ENCODE peak calls at places on chromosomes 12 and 14, in eight cellular contexts. G is spleen, V is HepG2, R is foreskin fibroblast, Z is right atrium auricular region, W is fibroblast of lung, E is prostate gland, I is esophagus muscularis mucosa. Q is an unnamed sample.

GRCh38 chr12:132600048-132601032 is 10.0 kb downstream of the LRCOL1 start:
- DNase-seq in V (peak; percentile 54), Z (peak; percentile 73), I (no peak), W (peak; percentile 66), G (peak; percentile 86), R (peak; percentile 65), E (peak; percentile 62), Q (no peak)

GRCh38 chr12:3266638-3267037 is 189.5 kb downstream of the TSPAN9 start:
- DNase-seq in R (no peak), G (no peak), W (no peak), I (no peak), E (no peak), Z (no peak), V (no peak), Q (no peak)

GRCh38 chr12:42130670-42131402 is 13.8 kb downstream of the GXYLT1 start:
- DNase-seq in G (no peak), W (peak; percentile 84), I (no peak), R (peak; percentile 63), V (no peak), Z (peak; percentile 70), E (peak; percentile 17), Q (no peak)

GRCh38 chr12:6135071-6135470 is 10.6 kb upstream of the VWF start:
- DNase-seq in I (no peak), V (no peak), G (no peak), Z (no peak), W (peak; percentile 53), E (no peak), R (peak; percentile 20), Q (no peak)

GRCh38 chr14:89504602-89505320 is 87.7 kb upstream of the FOXN3 start:
- DNase-seq in W (peak; percentile 90), G (peak; percentile 69), R (peak; percentile 78), E (no peak), V (no peak), Z (no peak), I (no peak), Q (peak; percentile 33)

GRCh38 chr12:12156116-12156515 is 85.4 kb downstream of the BCL2L14 start:
- DNase-seq in E (no peak), R (no peak), V (no peak), Z (no peak), I (no peak), G (no peak), W (no peak), Q (no peak)

GRCh38 chr12:53097564-53098353 is at the start of gene IGFBP6:
- DNase-seq in W (peak; percentile 64), Z (no peak), E (no peak), G (peak; percentile 93), R (peak; percentile 61), V (no peak), I (no peak), Q (no peak)

GRCh38 chr14:75246546-75247285 is 31.9 kb upstream of the FOS start:
- DNase-seq in R (no peak), Z (no peak), E (no peak), I (no peak), G (no peak), V (no peak), W (no peak), Q (no peak)

GRCh38 chr12:131818821-131819585 is 9.2 kb upstream of the MMP17 start:
- DNase-seq in R (no peak), W (no peak), E (no peak), Z (no peak), V (peak; percentile 54), I (no peak), G (no peak), Q (no peak)

GRCh38 chr12:62629971-62630739 is 163.5 kb downstream of the MON2 start:
- DNase-seq in E (no peak), I (peak; percentile 79), G (no peak), V (no peak), W (no peak), Z (no peak), R (no peak), Q (no peak)

GRCh38 chr12:32435921-32436710 is 36.8 kb downstream of the FGD4 start:
- DNase-seq in V (no peak), Z (no peak), G (no peak), E (no peak), R (no peak), I (no peak), W (peak; percentile 51), Q (no peak)

GRCh38 chr14:65229431-65230286 is 127.3 kb upstream of the MAX start:
- DNase-seq in V (peak; percentile 72), R (no peak), I (no peak), Z (no peak), W (peak; percentile 64), G (peak; percentile 85), E (peak; percentile 17), Q (no peak)

GRCh38 chr14:70698288-70698687 is 56.6 kb downstream of the TTC9 start:
- DNase-seq in I (no peak), E (no peak), W (peak; percentile 62), R (peak; percentile 21), V (peak; percentile 29), G (peak; percentile 76), Z (peak; percentile 67), Q (no peak)

GRCh38 chr12:107759410-107759809 is 1.5 kb downstream of the PRDM4 start:
- DNase-seq in V (peak; percentile 23), E (peak; percentile 22), R (peak; percentile 82), I (no peak), W (peak; percentile 85), Z (no peak), G (no peak), Q (peak; percentile 79)

GRCh38 chr12:123655420-123655819 is 15.5 kb upstream of the TCTN2 start:
- DNase-seq in V (no peak), G (no peak), R (no peak), W (no peak), I (no peak), Z (no peak), E (no peak), Q (no peak)

GRCh38 chr12:50971946-50972345 is 19.6 kb downstream of the HIGD1C start:
- DNase-seq in W (no peak), E (no peak), I (no peak), G (no peak), V (no peak), Z (no peak), R (peak; percentile 68), Q (no peak)

GRCh38 chr12:40745386-40745785 is 53.1 kb downstream of the CNTN1 start:
- DNase-seq in R (no peak), V (no peak), G (no peak), E (no peak), Z (no peak), I (no peak), W (no peak), Q (no peak)

GRCh38 chr14:24113379-24113800 is 1.2 kb upstream of the DCAF11 start:
- DNase-seq in V (no peak), I (no peak), Z (no peak), G (no peak), R (no peak), E (no peak), W (no peak), Q (no peak)

GRCh38 chr12:58347188-58347587 is 405.8 kb downstream of the ATP23 start:
- DNase-seq in G (no peak), V (no peak), E (no peak), Z (no peak), I (no peak), W (no peak), R (no peak), Q (no peak)

GRCh38 chr14:64117671-64118402 is 176.3 kb downstream of the ESR2 start:
- DNase-seq in G (no peak), E (peak; percentile 38), Z (peak; percentile 73), R (no peak), I (no peak), V (no peak), W (peak; percentile 91), Q (peak; percentile 22)

GRCh38 chr12:131489718-131490117 is 221.2 kb upstream of the SFSWAP start:
- DNase-seq in R (no peak), I (no peak), G (no peak), E (no peak), Z (no peak), W (no peak), V (no peak), Q (no peak)

GRCh38 chr12:123390415-123391093 is 6.6 kb downstream of the KMT5A start:
- DNase-seq in V (no peak), R (no peak), I (no peak), G (no peak), W (no peak), Z (no peak), E (peak; percentile 41), Q (no peak)

DNA sequence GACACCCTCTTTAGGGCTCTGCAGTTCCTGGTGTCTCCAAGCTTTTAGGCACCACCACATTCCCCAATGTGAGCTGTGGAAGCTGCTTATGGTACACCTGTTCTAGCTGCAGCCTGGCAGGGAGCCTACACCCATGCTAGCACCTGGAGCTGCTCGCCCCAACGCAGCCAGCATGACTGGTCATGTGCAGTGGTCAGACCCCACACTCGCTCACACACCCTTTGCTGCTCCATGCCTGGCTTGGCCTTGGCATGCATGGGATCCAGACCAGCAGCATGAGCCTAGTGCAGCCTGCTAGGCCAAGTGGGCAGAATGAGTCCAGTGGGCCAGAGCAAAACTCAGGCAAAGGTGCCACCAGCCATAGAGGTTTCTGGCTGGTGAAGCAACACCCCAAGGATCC is 86.4 kb upstream of the OSBPL8 start:
- DNase-seq in W (no peak), R (no peak), I (no peak), G (no peak), E (no peak), V (no peak), Z (no peak), Q (no peak)
- H3K4me3 ChIP-seq in W (no peak overlapping the region), R (no peak overlapping the region), I (no peak overlapping the region), G (no peak overlapping the region), E (no peak overlapping the region), V (no peak overlapping the region), Z (no peak overlapping the region), Q (no peak overlapping the region)

DNA sequence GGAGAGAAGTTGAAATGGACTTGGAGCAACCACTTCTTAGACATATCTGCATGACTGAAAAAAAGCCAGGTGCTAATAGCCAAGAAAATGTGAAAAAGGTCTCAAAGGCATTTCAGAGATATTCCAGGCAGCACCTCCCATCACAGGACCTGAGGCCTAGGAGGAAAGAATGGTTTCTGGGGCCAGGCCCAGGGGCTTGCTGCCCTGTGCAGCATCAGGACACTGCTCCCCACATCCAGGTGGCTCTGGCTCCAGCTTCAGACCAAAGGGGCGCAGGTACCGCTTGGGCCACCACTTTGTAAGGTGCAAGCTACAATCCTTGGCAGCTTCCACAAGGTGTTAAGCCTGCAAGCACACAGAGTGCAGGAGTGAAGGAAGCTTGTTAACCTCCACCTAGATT is 114.3 kb downstream of the PIK3C2G start:
- DNase-seq in E (no peak), Z (no peak), W (no peak), R (no peak), V (no peak), G (no peak), I (no peak), Q (no peak)
- TF ChIP-seq CTCF in E (no peak), Z (no peak), W (no peak), R (no peak), V (no peak), G (no peak), I (no peak), Q (no peak)

GRCh38 chr12:14443531-14443930 is 78.0 kb downstream of the ATF7IP start:
- DNase-seq in W (no peak), G (no peak), E (no peak), I (no peak), V (no peak), R (peak; percentile 12), Z (no peak), Q (no peak)

GRCh38 chr12:14442221-14442881 is 76.9 kb downstream of the ATF7IP start:
- DNase-seq in E (no peak), W (no peak), I (no peak), R (peak; percentile 16), G (no peak), V (no peak), Z (no peak), Q (no peak)
- H3K4me3 ChIP-seq in E (no peak overlapping the region), W (no peak overlapping the region), I (no peak overlapping the region), R (no peak overlapping the region), G (no peak overlapping the region), V (no peak overlapping the region), Z (no peak overlapping the region), Q (no peak overlapping the region)

GRCh38 chr12:67651380-67651695 is 2.8 kb downstream of the DYRK2 start:
- DNase-seq in V (peak; percentile 4), R (peak; percentile 32), G (no peak), I (no peak), W (peak; percentile 41), Z (no peak), E (no peak), Q (peak; percentile 44)
- TF ChIP-seq CTCF in V (no peak), R (peak; percentile 33), G (no peak), I (peak; percentile 32), W (peak; percentile 38), Z (peak; percentile 52), E (no peak), Q (peak; percentile 51)